ENCODE peak calls at places on chromosomes 11 and 22, in four cellular contexts. K is DND-41, Q is fibroblast of lung, D is mesenchymal stem cell. M is an unnamed sample.

GRCh38 chr11:12696911-12697581 is 22.8 kb downstream of the TEAD1 start:
- DNase-seq in Q (no peak), K (no peak), D (no peak), M (no peak)

GRCh38 chr11:620935-621814 is 3.6 kb downstream of the CDHR5 start:
- DNase-seq in K (no peak), D (no peak), Q (no peak), M (no peak)

GRCh38 chr22:46967445-46968358 is 205.3 kb downstream of the TBC1D22A start:
- DNase-seq in D (no peak), K (no peak), Q (no peak), M (no peak)

GRCh38 chr22:39150848-39151215 is 1.6 kb downstream of the CBX7 start:
- DNase-seq in D (no peak), K (no peak), Q (no peak), M (peak)

GRCh38 chr11:108197351-108197750 is 25.1 kb downstream of the NPAT start:
- DNase-seq in D (no peak), K (no peak), Q (no peak), M (no peak)

GRCh38 chr11:19597194-19597593 is 115.4 kb upstream of the NAV2 start:
- DNase-seq in D (peak), Q (peak), K (no peak), M (no peak)

GRCh38 chr11:122601131-122602125 is 54.1 kb upstream of the UBASH3B start:
- DNase-seq in Q (peak), D (peak), K (no peak), M (peak)

GRCh38 chr11:48019597-48019996 is 39.2 kb downstream of the PTPRJ start:
- DNase-seq in K (no peak), D (no peak), Q (no peak), M (no peak)

GRCh38 chr22:45469573-45470383 is 32.9 kb upstream of the FBLN1 start:
- DNase-seq in K (no peak), Q (peak), D (no peak), M (no peak)

GRCh38 chr11:64406221-64406946 is 47.4 kb downstream of the RPS6KA4 start:
- DNase-seq in K (no peak), D (peak), Q (no peak), M (peak)

GRCh38 chr11:96279421-96280290 is 63.3 kb downstream of the MAML2 start:
- DNase-seq in Q (peak), D (peak), K (no peak), M (no peak)

GRCh38 chr11:1368216-1368615 is 21.5 kb upstream of the BRSK2 start:
- DNase-seq in Q (no peak), D (no peak), K (no peak), M (no peak)

GRCh38 chr11:17639781-17640180 is 79.6 kb upstream of the MYOD1 start:
- DNase-seq in Q (no peak), D (no peak), K (no peak), M (no peak)

GRCh38 chr11:64313491-64314145 is 3.7 kb downstream of the TRMT112 start:
- DNase-seq in D (no peak), K (no peak), Q (no peak), M (no peak)

GRCh38 chr11:19079643-19080440 is 19.3 kb upstream of the MRGPRX2 start:
- DNase-seq in K (no peak), Q (peak), D (peak), M (peak)

GRCh38 chr22:30906411-30906810 is 62.2 kb downstream of the MORC2 start:
- DNase-seq in K (no peak), Q (no peak), D (no peak), M (no peak)

GRCh38 chr22:31089101-31090100 is 8.3 kb downstream of the SMTN start:
- DNase-seq in K (peak), D (peak), Q (no peak), M (peak)

GRCh38 chr22:42614312-42615091 is at the start of gene POLDIP3:
- DNase-seq in D (peak), Q (peak), K (peak), M (peak)

GRCh38 chr22:42613869-42614268 is 814 bp downstream of the POLDIP3 start:
- DNase-seq in D (peak), Q (peak), K (no peak), M (no peak)

GRCh38 chr22:42610211-42610610 is 4.5 kb downstream of the POLDIP3 start:
- DNase-seq in D (no peak), Q (no peak), K (no peak), M (no peak)

GRCh38 chr22:42611076-42611475 is 3.6 kb downstream of the POLDIP3 start:
- DNase-seq in Q (no peak), D (no peak), K (no peak), M (no peak)

DNA sequence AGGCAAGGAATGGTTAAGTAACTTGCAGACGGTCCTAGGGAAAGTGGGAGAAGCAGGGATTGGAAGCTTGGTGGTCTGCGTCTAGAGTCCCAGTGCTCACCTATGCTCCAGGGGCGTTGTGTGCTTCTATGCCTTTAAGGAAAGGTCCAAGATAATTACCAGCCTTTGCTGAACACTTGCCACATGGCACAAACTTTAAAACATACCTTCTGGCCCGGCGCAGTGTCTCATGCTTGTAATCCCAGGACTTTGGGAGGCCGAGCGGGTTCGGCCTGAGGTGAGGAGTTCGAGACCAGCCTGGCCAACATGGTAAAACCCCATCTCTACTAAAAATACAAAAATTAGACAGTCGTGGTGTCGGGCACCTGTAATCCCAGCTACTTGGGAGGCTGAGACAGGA is 2.3 kb downstream of the POLDIP3 start:
- DNase-seq in D (no peak), K (no peak), Q (no peak), M (no peak)
- H3K4me3 ChIP-seq in D (no peak), K (peak), Q (peak), M (no peak)

DNA sequence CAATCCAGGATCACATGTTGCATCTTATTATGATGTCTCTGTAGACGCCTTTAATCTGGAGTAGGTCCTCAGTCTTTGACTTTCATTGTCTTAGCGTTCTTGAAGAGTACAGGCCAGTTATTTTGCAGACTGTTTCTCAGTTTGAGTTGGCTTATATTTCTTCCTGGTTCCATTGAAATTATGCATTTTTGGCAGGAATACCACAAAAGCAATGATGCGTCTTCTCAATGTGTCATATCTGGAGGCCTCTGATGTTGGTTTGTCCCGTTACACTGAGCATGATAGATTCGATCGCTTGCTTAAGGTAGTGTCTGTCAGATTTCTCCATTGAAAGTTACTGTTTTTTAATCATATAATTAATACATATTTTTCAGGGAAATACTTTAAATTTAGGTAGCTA is 30.6 kb downstream of the TECTA start:
- DNase-seq in Q (no peak), K (no peak), D (no peak), M (no peak)
- H3K4me2 ChIP-seq in Q (no peak), K (no peak), D (no peak), M (no peak)

GRCh38 chr11:102287963-102288744 is 29.1 kb upstream of the BIRC3 start:
- DNase-seq in D (peak), Q (peak), K (peak), M (peak)
- H3K4me3 ChIP-seq in D (no peak), Q (no peak), K (no peak), M (no peak)

DNA sequence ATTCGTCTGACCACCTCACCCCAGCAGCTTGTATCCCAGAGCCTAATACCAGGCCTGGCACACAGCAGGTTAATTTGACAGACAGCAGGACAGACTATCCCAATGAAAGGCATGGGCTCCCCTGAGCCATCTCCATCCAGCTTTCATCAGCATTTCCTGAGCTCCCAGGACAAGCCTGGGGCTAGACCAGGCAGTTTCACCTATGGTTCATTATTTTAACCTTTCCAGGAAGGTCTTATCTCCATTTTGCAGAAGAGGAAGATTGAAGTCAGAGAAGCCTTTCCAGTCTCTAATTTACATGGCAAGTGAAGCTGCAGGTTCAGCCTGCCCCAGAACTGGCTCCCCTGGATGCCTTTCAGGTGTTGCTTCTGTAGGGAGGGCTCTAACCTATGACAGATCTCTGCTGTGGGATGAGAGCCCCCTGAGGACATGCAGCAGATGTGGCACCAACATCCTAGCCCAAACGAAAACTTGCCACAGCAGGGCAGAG is 17.0 kb downstream of the ARRB1 start:
- DNase-seq in D (no peak), Q (no peak), K (no peak), M (no peak)
- H3K4me2 ChIP-seq in D (no peak), Q (no peak), K (no peak), M (no peak)

DNA sequence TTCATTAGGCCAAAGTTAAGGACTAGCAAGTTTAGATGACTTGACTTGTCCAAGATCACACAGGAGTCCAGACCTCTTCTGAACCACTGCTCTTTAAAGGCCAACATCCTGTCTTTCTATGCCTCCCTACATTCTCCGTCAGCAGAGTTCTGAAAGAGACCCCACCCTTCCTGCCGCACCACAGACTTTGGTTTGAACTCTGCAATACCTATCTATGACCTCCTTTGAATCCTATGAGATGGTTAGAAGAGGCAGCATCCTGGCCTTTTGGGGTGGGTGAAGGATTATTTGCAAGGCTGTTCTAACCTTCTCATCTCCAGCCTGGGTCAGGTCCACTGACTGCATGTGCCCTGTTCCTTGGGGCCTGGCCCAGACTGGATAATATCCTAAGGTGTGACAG is 4.3 kb upstream of the RRM1 start:
- DNase-seq in K (no peak), Q (no peak), D (no peak), M (no peak)
- H3K4me3 ChIP-seq in K (no peak), Q (no peak), D (no peak), M (no peak)

GRCh38 chr11:16410479-16410878 is 54.1 kb upstream of the SOX6 start:
- DNase-seq in K (no peak), Q (no peak), D (no peak), M (no peak)
- H3K4me2 ChIP-seq in K (no peak), Q (no peak), D (no peak), M (no peak)

GRCh38 chr22:37842015-37842793 is 1.9 kb downstream of the ANKRD54 start:
- DNase-seq in K (no peak), D (no peak), Q (no peak), M (peak)
- H3K4me3 ChIP-seq in K (peak), D (no peak), Q (no peak), M (no peak)

GRCh38 chr11:46370253-46370652 is 11.2 kb upstream of the MDK start:
- DNase-seq in K (no peak), D (no peak), Q (no peak), M (no peak)
- H3K4me2 ChIP-seq in K (no peak), D (no peak), Q (no peak), M (no peak)

M was measured in hepatocyte.